ENCODE peak calls at places on chromosomes 16 and 17, in nine cellular contexts. Q is KG1; D is HTR-8/SVneo; K is stomach; B is stromal cell of bone marrow; L is AG10803; W is activated CD8-positive, alpha-beta T cell treated with anti-CD3 and anti-CD28 coated beads, Interleukin-2, amount 10 ng/mL, durations not matched to agents 7 days and 5 days; C is SHP77; Y is NCI-H1930. U is an unnamed sample.

GRCh38 chr16:733382-734207 is 6.7 kb downstream of the HAGHL start:
- DNase-seq in W (no peak), D (no peak), Y (peak), L (no peak), K (no peak), B (no peak), Q (no peak), C (no peak), U (no peak)

GRCh38 chr17:41413353-41413752 is 11.0 kb downstream of the KRT37 start:
- DNase-seq in Q (no peak), K (no peak), L (peak), B (no peak), D (no peak), W (no peak), Y (no peak), C (no peak), U (no peak)

GRCh38 chr16:68128577-68129305 is 43.6 kb downstream of the NFATC3 start:
- DNase-seq in W (no peak), D (no peak), B (no peak), L (peak), Q (no peak), C (no peak), Y (no peak), K (no peak), U (no peak)

GRCh38 chr17:50469005-50469605 is 425 bp upstream of the CHAD start:
- DNase-seq in Q (no peak), C (no peak), B (no peak), W (no peak), Y (no peak), K (no peak), D (no peak), L (no peak), U (no peak)

GRCh38 chr16:69107311-69107962 is 2.0 kb downstream of the HAS3 start:
- DNase-seq in D (no peak), Q (no peak), Y (no peak), L (peak), C (no peak), K (peak), W (no peak), B (no peak), U (no peak)

GRCh38 chr16:64234200-64234599 is 887.7 kb downstream of the CDH11 start:
- DNase-seq in Y (no peak), L (no peak), K (no peak), Q (no peak), D (no peak), C (no peak), W (no peak), B (no peak), U (no peak)

GRCh38 chr17:12567077-12568053 is 98.3 kb upstream of the MYOCD start:
- DNase-seq in W (no peak), L (no peak), K (no peak), Q (no peak), D (no peak), Y (no peak), C (no peak), B (no peak), U (no peak)

GRCh38 chr16:88497561-88498420 is 44.7 kb downstream of the ZFPM1 start:
- DNase-seq in B (no peak), C (no peak), K (no peak), Y (no peak), W (no peak), D (no peak), L (no peak), Q (no peak), U (no peak)

GRCh38 chr17:4947411-4948165 is 742 bp downstream of the PFN1 start:
- DNase-seq in Q (no peak), K (peak), B (no peak), D (no peak), C (peak), W (peak), Y (peak), L (peak), U (peak)

GRCh38 chr16:57592591-57593003 is 35.8 kb upstream of the ADGRG1 start:
- DNase-seq in W (peak), Q (peak), Y (no peak), B (no peak), D (no peak), C (no peak), K (peak), L (no peak), U (peak)

GRCh38 chr16:47461598-47462266 is 601 bp downstream of the PHKB start:
- DNase-seq in Y (no peak), Q (peak), D (peak), C (no peak), W (peak), L (peak), B (peak), K (no peak), U (peak)

GRCh38 chr17:40914456-40914855 is 23.0 kb downstream of the KRT23 start:
- DNase-seq in Q (no peak), Y (no peak), K (no peak), L (no peak), W (no peak), B (no peak), C (no peak), D (no peak), U (no peak)

GRCh38 chr16:49855822-49856740 is at the start of gene ZNF423:
- DNase-seq in W (no peak), Q (no peak), L (no peak), D (no peak), C (no peak), K (no peak), Y (no peak), B (no peak), U (peak)

GRCh38 chr16:1163567-1164055 is 10.7 kb downstream of the CACNA1H start:
- DNase-seq in B (no peak), Y (no peak), L (no peak), C (no peak), D (peak), W (no peak), K (no peak), Q (no peak), U (no peak)

GRCh38 chr16:47584464-47585225 is 123.5 kb downstream of the PHKB start:
- DNase-seq in C (no peak), Q (no peak), Y (no peak), W (no peak), K (no peak), D (no peak), B (no peak), L (no peak), U (no peak)

GRCh38 chr16:3009568-3010390 is 2.9 kb upstream of the CLDN9 start:
- DNase-seq in W (no peak), K (peak), B (no peak), Q (no peak), C (no peak), D (peak), Y (no peak), L (no peak), U (no peak)

GRCh38 chr17:81889602-81890001 is 1.8 kb downstream of the ALYREF start:
- DNase-seq in Q (no peak), B (no peak), C (no peak), D (no peak), K (no peak), L (no peak), W (no peak), Y (no peak), U (no peak)

GRCh38 chr17:10385871-10386270 is 13.1 kb upstream of the MYH13 start:
- DNase-seq in B (no peak), Y (no peak), C (no peak), K (no peak), D (no peak), Q (no peak), L (no peak), W (no peak), U (no peak)

GRCh38 chr16:57045694-57046381 is 46.5 kb upstream of the CPNE2 start:
- DNase-seq in C (peak), Q (no peak), K (peak), W (peak), L (peak), Y (no peak), B (peak), D (peak), U (no peak)

GRCh38 chr16:51084074-51084928 is 66.8 kb downstream of the SALL1 start:
- DNase-seq in Q (no peak), C (no peak), K (no peak), D (no peak), W (no peak), Y (no peak), L (peak), B (no peak), U (no peak)

GRCh38 chr16:28821874-28822519 is 802 bp upstream of the ATXN2L start:
- DNase-seq in W (no peak), K (no peak), Q (no peak), B (no peak), Y (no peak), L (no peak), C (no peak), D (no peak), U (no peak)

GRCh38 chr16:10181196-10182162 is 749 bp downstream of the GRIN2A start:
- DNase-seq in Q (no peak), L (peak), K (peak), C (no peak), D (peak), B (peak), Y (peak), W (peak), U (no peak)

GRCh38 chr16:19766988-19767387 is 48.9 kb downstream of the IQCK start:
- DNase-seq in C (no peak), Q (no peak), Y (no peak), K (no peak), D (no peak), L (no peak), B (no peak), W (no peak), U (no peak)

GRCh38 chr17:81553018-81553615 is 964 bp upstream of the FAAP100 start:
- DNase-seq in D (peak), W (peak), L (peak), B (peak), K (peak), Q (peak), Y (peak), C (peak), U (peak)